ENCODE peak calls at places on chromosome 9, in eight cellular contexts. A, V, L, H, U, M, E and O are unnamed samples.

GRCh38 chr9:132160802-132161742 is 786 bp upstream of the NTNG2 start:
- DNase-seq in A (peak; percentile 80), V (no peak), L (peak; percentile 61), H (peak; percentile 48), U (peak; percentile 18), M (no peak), E (no peak), O (no peak)

GRCh38 chr9:86645303-86645702 is 291.1 kb upstream of the TUT7 start:
- DNase-seq in A (no peak), V (no peak), L (no peak), H (no peak), U (no peak), M (no peak), E (no peak), O (no peak)

GRCh38 chr9:133147412-133148271 is 16.1 kb downstream of the GBGT1 start:
- DNase-seq in A (peak; percentile 47), V (peak; percentile 62), L (peak; percentile 86), H (peak; percentile 74), U (peak; percentile 59), M (peak; percentile 78), E (peak; percentile 81), O (peak; percentile 71)

GRCh38 chr9:107648153-107648716 is 158.7 kb upstream of the KLF4 start:
- DNase-seq in A (peak; percentile 55), V (no peak), L (no peak), H (no peak), U (no peak), M (no peak), E (no peak), O (no peak)

GRCh38 chr9:99403371-99403770 is 181.3 kb downstream of the SEC61B start:
- DNase-seq in A (no peak), V (no peak), L (no peak), H (peak; percentile 12), U (no peak), M (no peak), E (no peak), O (no peak)

GRCh38 chr9:134518004-134518606 is 123.5 kb upstream of the COL5A1 start:
- DNase-seq in A (peak; percentile 59), V (no peak), L (no peak), H (no peak), U (no peak), M (peak; percentile 46), E (no peak), O (no peak)

GRCh38 chr9:87868175-87868574 is 14.5 kb upstream of the SPATA31E1 start:
- DNase-seq in A (no peak), V (no peak), L (no peak), H (no peak), U (no peak), M (no peak), E (no peak), O (no peak)

GRCh38 chr9:16146661-16147060 is 593.8 kb downstream of the CCDC171 start:
- DNase-seq in A (no peak), V (no peak), L (no peak), H (no peak), U (no peak), M (no peak), E (no peak), O (no peak)

GRCh38 chr9:135157856-135158571 is 70.5 kb downstream of the OLFM1 start:
- DNase-seq in A (no peak), V (no peak), L (no peak), H (no peak), U (no peak), M (no peak), E (no peak), O (no peak)

GRCh38 chr9:81535542-81536241 is 153.7 kb downstream of the TLE1 start:
- DNase-seq in A (peak; percentile 35), V (no peak), L (peak; percentile 53), H (peak; percentile 90), U (no peak), M (no peak), E (no peak), O (no peak)

GRCh38 chr9:103281126-103281525 is 286.0 kb downstream of the CYLC2 start:
- DNase-seq in A (no peak), V (no peak), L (no peak), H (no peak), U (no peak), M (no peak), E (no peak), O (no peak)

GRCh38 chr9:5408596-5408995 is 29.1 kb downstream of the PLGRKT start:
- DNase-seq in A (no peak), V (no peak), L (no peak), H (no peak), U (no peak), M (no peak), E (no peak), O (no peak)

GRCh38 chr9:104895572-104895971 is 32.4 kb downstream of the ABCA1 start:
- DNase-seq in A (peak; percentile 86), V (no peak), L (no peak), H (peak; percentile 59), U (no peak), M (no peak), E (no peak), O (no peak)

GRCh38 chr9:81132318-81132717 is 557.0 kb downstream of the TLE1 start:
- DNase-seq in A (peak; percentile 11), V (no peak), L (no peak), H (peak; percentile 38), U (no peak), M (no peak), E (no peak), O (no peak)

GRCh38 chr9:6426117-6426516 is 13.1 kb downstream of the UHRF2 start:
- DNase-seq in A (peak; percentile 53), V (no peak), L (no peak), H (peak; percentile 6), U (no peak), M (no peak), E (no peak), O (no peak)

GRCh38 chr9:126842977-126843799 is 17.3 kb upstream of the ZBTB34 start:
- DNase-seq in A (no peak), V (peak; percentile 70), L (no peak), H (no peak), U (no peak), M (no peak), E (no peak), O (peak; percentile 50)